ENCODE peak calls at places on chromosomes 16 and 17, in seven cellular contexts. J is fibroblast of lung, Q is GM23338, A is Karpas-422, Y is OCI-LY7, R is IMR-90, H is mammary epithelial cell. L is an unnamed sample.

GRCh38 chr17:68437979-68438877 is 19.1 kb downstream of the WIPI1 start:
- DNase-seq in J (no peak), Q (peak; percentile 35), A (peak; percentile 77), Y (peak; percentile 87), R (peak; percentile 47), H (no peak), L (no peak)

GRCh38 chr16:86888240-86889044 is 310.1 kb downstream of the FOXL1 start:
- DNase-seq in J (no peak), Q (no peak), A (no peak), Y (no peak), R (peak; percentile 43), H (peak; percentile 39), L (no peak)

GRCh38 chr17:68127914-68128313 is 92.4 kb downstream of the KPNA2 start:
- DNase-seq in J (no peak), Q (no peak), A (no peak), Y (no peak), R (no peak), H (no peak), L (no peak)

GRCh38 chr17:74185786-74186185 is 17.7 kb upstream of the RPL38 start:
- DNase-seq in J (no peak), Q (no peak), A (no peak), Y (no peak), R (no peak), H (no peak), L (no peak)

GRCh38 chr17:50203589-50204345 is 2.3 kb upstream of the COL1A1 start:
- DNase-seq in J (peak; percentile 78), Q (no peak), A (no peak), Y (no peak), R (peak; percentile 96), H (no peak), L (peak; percentile 98)

GRCh38 chr16:14329727-14330363 is 258.7 kb downstream of the MRTFB start:
- DNase-seq in J (no peak), Q (no peak), A (no peak), Y (no peak), R (no peak), H (no peak), L (no peak)

GRCh38 chr16:2468725-2469398 is 2.2 kb upstream of the NTN3 start:
- DNase-seq in J (no peak), Q (peak; percentile 42), A (peak; percentile 96), Y (peak; percentile 99), R (no peak), H (no peak), L (peak; percentile 95)

GRCh38 chr16:56625943-56626654 is 518 bp downstream of the MT1E start:
- DNase-seq in J (peak; percentile 94), Q (no peak), A (no peak), Y (no peak), R (peak; percentile 86), H (no peak), L (peak; percentile 96)

GRCh38 chr17:33904438-33904837 is 350.6 kb upstream of the CCL2 start:
- DNase-seq in J (no peak), Q (no peak), A (no peak), Y (no peak), R (no peak), H (no peak), L (no peak)

GRCh38 chr17:27751166-27751565 is 49.2 kb downstream of the NOS2 start:
- DNase-seq in J (no peak), Q (no peak), A (no peak), Y (no peak), R (no peak), H (no peak), L (no peak)

GRCh38 chr17:16371742-16372141 is 9.1 kb upstream of the UBB start:
- DNase-seq in J (peak; percentile 87), Q (no peak), A (no peak), Y (no peak), R (peak; percentile 98), H (peak; percentile 37), L (no peak)

GRCh38 chr17:30336369-30337171 is 2.7 kb upstream of the TMIGD1 start:
- DNase-seq in J (peak; percentile 60), Q (peak; percentile 88), A (peak; percentile 91), Y (peak; percentile 80), R (peak; percentile 59), H (peak; percentile 52), L (peak; percentile 82)

GRCh38 chr16:3578610-3579551 is 1.7 kb upstream of the NLRC3 start:
- DNase-seq in J (no peak), Q (peak; percentile 39), A (peak; percentile 72), Y (peak; percentile 93), R (no peak), H (no peak), L (peak; percentile 84)

GRCh38 chr17:4544135-4544651 is 11.0 kb downstream of the MYBBP1A start:
- DNase-seq in J (no peak), Q (no peak), A (no peak), Y (no peak), R (no peak), H (no peak), L (no peak)

GRCh38 chr16:17499223-17499902 is 28.6 kb upstream of the XYLT1 start:
- DNase-seq in J (peak; percentile 33), Q (no peak), A (no peak), Y (no peak), R (no peak), H (no peak), L (no peak)

GRCh38 chr16:27264151-27264550 is 4.4 kb downstream of the NSMCE1 start:
- DNase-seq in J (peak; percentile 65), Q (no peak), A (no peak), Y (no peak), R (peak; percentile 88), H (peak; percentile 92), L (no peak)

GRCh38 chr16:90011196-90011819 is 7.9 kb downstream of the DBNDD1 start:
- DNase-seq in J (no peak), Q (no peak), A (no peak), Y (no peak), R (no peak), H (no peak), L (peak; percentile 29)

GRCh38 chr16:87060026-87060986 is 256.9 kb downstream of the C16orf95 start:
- DNase-seq in J (peak; percentile 83), Q (peak; percentile 50), A (no peak), Y (peak; percentile 35), R (peak; percentile 73), H (no peak), L (peak; percentile 96)

GRCh38 chr17:65633988-65634387 is 72.5 kb upstream of the AXIN2 start:
- DNase-seq in J (no peak), Q (no peak), A (no peak), Y (no peak), R (no peak), H (no peak), L (no peak)

GRCh38 chr17:57284984-57285646 is 28.8 kb downstream of the MSI2 start:
- DNase-seq in J (no peak), Q (peak; percentile 64), A (no peak), Y (peak; percentile 77), R (no peak), H (no peak), L (no peak)
- H4K20me1 ChIP-seq in J (no peaks in the 10 kb centered on the region), Q (peaks cover 25% of the 10 kb centered on the region), A (peaks cover 10% of the 10 kb centered on the region), Y (no peaks in the 10 kb centered on the region), R (peaks cover 12% of the 10 kb centered on the region), H (no peaks in the 10 kb centered on the region), L (no peaks in the 10 kb centered on the region)

GRCh38 chr16:75063549-75064082 is 53.0 kb downstream of the LDHD start:
- DNase-seq in J (no peak), Q (no peak), A (no peak), Y (no peak), R (no peak), H (no peak), L (no peak)

GRCh38 chr16:75062135-75062943 is 54.2 kb downstream of the LDHD start:
- DNase-seq in J (peak; percentile 81), Q (no peak), A (no peak), Y (no peak), R (peak; percentile 69), H (no peak), L (no peak)

GRCh38 chr16:75062944-75063444 is 53.6 kb downstream of the LDHD start:
- DNase-seq in J (no peak), Q (no peak), A (no peak), Y (no peak), R (no peak), H (no peak), L (no peak)

GRCh38 chr16:75060708-75061107 is 55.9 kb downstream of the LDHD start:
- DNase-seq in J (no peak), Q (no peak), A (no peak), Y (no peak), R (no peak), H (no peak), L (no peak)

GRCh38 chr16:75061677-75062076 is 54.9 kb downstream of the LDHD start:
- DNase-seq in J (peak; percentile 49), Q (no peak), A (no peak), Y (no peak), R (no peak), H (no peak), L (no peak)
- H2AFZ ChIP-seq in J (no peak overlapping the region), Q (no peak overlapping the region), A (no peak overlapping the region), Y (no peak overlapping the region), R (no peak overlapping the region), H (no peak overlapping the region), L (no peak overlapping the region)

DNA sequence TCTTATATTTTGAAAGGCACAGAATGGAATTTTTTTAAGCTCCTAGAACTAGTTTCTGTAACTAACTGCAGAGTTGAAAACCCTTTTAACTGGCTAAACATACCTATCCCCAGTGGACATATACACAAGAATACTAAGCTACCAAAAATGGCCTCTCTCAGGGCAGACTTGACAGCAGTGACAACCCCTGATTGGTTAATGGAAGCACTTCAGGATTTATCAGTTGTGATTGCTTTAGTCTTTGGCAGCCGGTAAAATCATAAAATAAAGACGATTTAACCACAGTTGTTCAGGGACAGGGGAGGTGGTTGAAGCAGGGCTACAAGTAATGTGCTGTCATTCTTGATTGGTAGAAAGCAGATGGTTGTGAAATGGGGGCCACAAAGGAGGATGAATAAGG is 452.0 kb upstream of the SOX9 start:
- DNase-seq in J (no peak), Q (no peak), A (no peak), Y (no peak), R (no peak), H (no peak), L (no peak)
- H3K27ac ChIP-seq in J (no peak overlapping the region), Q (no peak overlapping the region), A (no peak overlapping the region), Y (no peak overlapping the region), R (no peak overlapping the region), H (no peak overlapping the region), L (no peak overlapping the region)

GRCh38 chr17:60311186-60311585 is 80.7 kb downstream of the USP32 start:
- DNase-seq in J (peak; percentile 21), Q (no peak), A (no peak), Y (no peak), R (peak; percentile 43), H (no peak), L (no peak)
- H4K20me1 ChIP-seq in J (no peaks in the 10 kb centered on the region), Q (peaks cover 50% of the 10 kb centered on the region), A (no peaks in the 10 kb centered on the region), Y (no peaks in the 10 kb centered on the region), R (peaks cover 42% of the 10 kb centered on the region), H (no peaks in the 10 kb centered on the region), L (peaks cover 30% of the 10 kb centered on the region)

DNA sequence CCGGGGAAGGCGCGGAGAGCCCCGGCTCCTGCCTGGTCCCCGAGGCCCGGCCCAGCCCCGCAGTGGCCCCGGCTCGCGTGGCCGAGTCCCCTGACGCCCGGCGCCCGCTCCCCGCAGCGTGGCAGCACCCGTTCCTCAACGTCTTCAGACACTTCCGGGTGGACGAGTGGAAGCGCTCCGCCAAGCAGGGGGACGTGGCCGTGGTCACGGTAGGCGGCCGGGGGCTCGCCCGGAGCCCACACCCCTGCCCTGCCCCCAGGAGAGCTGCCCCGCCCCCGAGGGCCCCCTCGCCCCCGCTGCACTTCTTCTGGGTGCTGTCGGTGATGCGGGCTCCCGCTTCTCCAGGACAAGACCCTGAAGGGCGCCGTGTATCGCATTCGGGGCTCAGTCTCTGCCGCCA is 481 bp downstream of the WDR90 start:
- DNase-seq in J (no peak), Q (no peak), A (peak; percentile 71), Y (peak; percentile 30), R (no peak), H (no peak), L (peak; percentile 96)
- H2AFZ ChIP-seq in J (no peak overlapping the region), Q (peak overlapping the region; percentile 10), A (no peak overlapping the region), Y (peak overlapping the region; percentile 13), R (peak overlapping the region; percentile 96), H (peak overlapping the region; percentile 82), L (no peak overlapping the region)

GRCh38 chr17:40104570-40105471 is 4.4 kb upstream of the NR1D1 start:
- DNase-seq in J (no peak), Q (peak; percentile 32), A (no peak), Y (no peak), R (no peak), H (peak; percentile 64), L (peak; percentile 34)
- H3K27ac ChIP-seq in J (no peak overlapping the region), Q (no peak overlapping the region), A (no peak overlapping the region), Y (no peak overlapping the region), R (no peak overlapping the region), H (no peak overlapping the region), L (no peak overlapping the region)

L was measured in osteoblast.